ENCODE peak calls at places on chromosomes 16 and 17, in four cellular contexts. F, L, T and S are unnamed samples.

GRCh38 chr17:75048396-75048933 is 1.4 kb downstream of the KCTD2 start:
- DNase-seq in F (no peak), L (no peak), T (no peak), S (no peak)

GRCh38 chr17:47265983-47266541 is 12.4 kb downstream of the ITGB3 start:
- DNase-seq in F (peak), L (no peak), T (peak), S (peak)

GRCh38 chr17:81480140-81480917 is 32.3 kb downstream of the ACTG1 start:
- DNase-seq in F (peak), L (no peak), T (no peak), S (peak)

GRCh38 chr17:2295575-2295974 is 8.0 kb downstream of the SMG6 start:
- DNase-seq in F (no peak), L (no peak), T (no peak), S (no peak)

GRCh38 chr17:73420897-73421296 is 109.1 kb upstream of the CDC42EP4 start:
- DNase-seq in F (peak), L (no peak), T (peak), S (peak)

GRCh38 chr17:68057531-68057952 is 22.0 kb downstream of the KPNA2 start:
- DNase-seq in F (peak), L (peak), T (no peak), S (peak)

GRCh38 chr16:25501530-25502255 is 190.1 kb upstream of the HS3ST4 start:
- DNase-seq in F (no peak), L (no peak), T (no peak), S (no peak)

GRCh38 chr16:83852774-83853173 is 45.0 kb downstream of the HSBP1 start:
- DNase-seq in F (no peak), L (no peak), T (no peak), S (no peak)

GRCh38 chr16:79286646-79287423 is 313.7 kb downstream of the MAF start:
- DNase-seq in F (no peak), L (peak), T (no peak), S (no peak)

GRCh38 chr17:37736428-37736827 is 8.4 kb downstream of the HNF1B start:
- DNase-seq in F (no peak), L (no peak), T (no peak), S (no peak)

GRCh38 chr16:88558457-88559442 is 11.5 kb upstream of the ZC3H18 start:
- DNase-seq in F (peak), L (peak), T (peak), S (peak)

GRCh38 chr17:42133461-42134041 is 10.9 kb downstream of the HSPB9 start:
- DNase-seq in F (no peak), L (no peak), T (no peak), S (no peak)

GRCh38 chr17:42131232-42131631 is 8.6 kb downstream of the HSPB9 start:
- DNase-seq in F (no peak), L (no peak), T (no peak), S (no peak)

GRCh38 chr17:42132941-42133340 is 10.3 kb downstream of the HSPB9 start:
- DNase-seq in F (no peak), L (no peak), T (no peak), S (no peak)

GRCh38 chr17:42130310-42130936 is 7.8 kb downstream of the HSPB9 start:
- DNase-seq in F (no peak), L (no peak), T (no peak), S (no peak)

DNA sequence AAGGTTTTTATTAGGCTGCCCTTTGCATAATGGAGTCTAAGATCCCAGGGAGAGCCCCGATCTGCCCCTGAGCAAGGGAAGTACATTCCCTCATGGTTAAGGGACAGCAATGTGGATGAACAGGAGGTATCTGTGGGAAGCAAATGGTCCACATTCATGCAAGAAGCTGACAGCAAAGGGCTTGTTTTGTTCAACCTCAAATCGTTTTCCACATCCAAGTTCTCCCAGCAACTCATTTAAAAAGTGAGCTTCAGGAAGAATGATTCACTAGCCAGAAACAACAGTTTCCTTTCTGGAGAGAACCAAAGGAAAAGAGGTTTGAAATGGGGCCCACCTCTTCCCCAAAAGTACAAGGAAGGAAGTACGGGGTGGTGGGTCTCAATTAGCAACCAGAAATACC is 9.4 kb downstream of the HSPB9 start:
- DNase-seq in F (no peak), L (no peak), T (no peak), S (no peak)
- TF ChIP-seq HMGXB4 in F (no peak), L (no peak), T (no peak), S (no peak)

GRCh38 chr17:29570521-29570920 is 2.0 kb downstream of the TP53I13 start:
- DNase-seq in F (no peak), L (no peak), T (no peak), S (no peak)
- TF ChIP-seq HMGXB4 in F (no peak), L (no peak), T (no peak), S (no peak)

DNA sequence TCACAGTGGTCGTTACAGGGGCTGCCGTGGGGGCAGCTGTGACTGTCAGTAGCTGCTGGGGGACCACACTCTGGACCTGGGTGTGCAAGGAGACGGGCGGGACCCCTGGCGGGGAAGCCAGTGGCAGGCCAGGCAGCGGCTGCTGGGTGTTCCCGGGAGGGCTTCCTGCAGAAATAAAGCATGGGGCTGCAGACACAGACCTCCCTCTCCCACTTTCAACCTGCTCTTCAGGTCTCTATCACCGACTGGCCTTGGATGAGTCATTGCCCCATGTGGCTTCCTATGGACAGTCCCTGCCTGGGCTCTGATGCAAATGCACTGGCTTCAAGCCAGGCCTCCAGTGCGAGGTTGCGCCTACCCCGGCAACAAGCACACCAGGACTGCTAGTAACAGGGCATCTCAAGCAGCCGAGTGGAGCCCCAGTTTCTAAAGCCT is 17.2 kb downstream of the SREBF1 start:
- DNase-seq in F (peak), L (no peak), T (peak), S (peak)
- TF ChIP-seq HMGXB4 in F (no peak), L (no peak), T (no peak), S (no peak)

GRCh38 chr17:76710863-76711611 is at the start of gene MXRA7:
- DNase-seq in F (peak), L (peak), T (no peak), S (peak)
- TF ChIP-seq HMGXB4 in F (no peak), L (no peak), T (peak), S (no peak)

GRCh38 chr16:56298948-56299602 is 107.8 kb downstream of the GNAO1 start:
- DNase-seq in F (no peak), L (no peak), T (no peak), S (no peak)
- TF ChIP-seq HMGXB4 in F (no peak), L (no peak), T (no peak), S (no peak)

GRCh38 chr17:10058924-10059683 is 139.3 kb downstream of the GAS7 start:
- DNase-seq in F (no peak), L (no peak), T (no peak), S (no peak)

GRCh38 chr17:10060526-10060925 is 137.9 kb downstream of the GAS7 start:
- DNase-seq in F (no peak), L (no peak), T (no peak), S (no peak)

GRCh38 chr17:10061131-10061581 is 137.2 kb downstream of the GAS7 start:
- DNase-seq in F (no peak), L (no peak), T (no peak), S (no peak)

GRCh38 chr17:10062757-10063385 is 135.5 kb downstream of the GAS7 start:
- DNase-seq in F (no peak), L (no peak), T (no peak), S (no peak)

GRCh38 chr17:10059684-10060211 is 138.7 kb downstream of the GAS7 start:
- DNase-seq in F (no peak), L (no peak), T (no peak), S (no peak)
- TF ChIP-seq HMGXB4 in F (no peak), L (no peak), T (no peak), S (no peak)

DNA sequence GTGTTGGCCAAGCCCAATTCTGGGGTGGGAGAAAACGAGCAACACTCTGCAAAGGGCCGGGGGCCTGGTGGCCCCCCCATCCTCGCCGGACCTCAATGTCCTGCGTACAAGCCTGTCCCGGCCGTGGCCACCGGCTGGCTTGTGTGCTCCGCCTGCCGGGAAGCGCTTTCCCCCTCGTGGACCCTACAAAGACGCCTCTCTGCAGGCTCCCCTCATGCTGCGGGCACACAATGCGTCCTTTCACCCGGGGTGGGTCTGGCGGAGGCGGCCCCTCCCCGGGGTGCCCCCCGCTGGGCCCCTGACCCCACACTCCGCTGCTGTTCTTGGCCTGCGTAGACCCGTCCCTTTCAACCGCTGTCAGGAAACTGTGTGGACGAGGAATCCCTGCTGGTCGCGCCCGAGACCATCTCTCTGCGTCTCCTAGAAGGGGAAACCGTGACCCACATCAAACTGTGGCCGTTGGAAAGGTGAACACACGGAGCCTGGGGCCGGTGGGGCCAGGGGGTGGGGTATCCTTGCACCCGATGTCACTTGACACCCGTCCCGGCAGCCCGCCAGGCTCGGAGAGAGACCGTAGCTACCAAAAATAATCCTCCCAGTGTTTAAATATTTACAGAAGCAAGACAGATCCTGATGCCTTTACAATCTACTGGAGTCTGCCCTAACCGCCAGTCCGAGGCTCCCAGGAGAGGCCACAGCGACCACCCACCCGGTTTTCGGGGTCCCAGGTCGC is 43.6 kb downstream of the TBC1D16 start:
- DNase-seq in F (no peak), L (no peak), T (peak), S (peak)
- TF ChIP-seq HMGXB4 in F (no peak), L (no peak), T (peak), S (no peak)

GRCh38 chr17:34658796-34659195 is 79.4 kb downstream of the TMEM132E start:
- DNase-seq in F (no peak), L (no peak), T (no peak), S (no peak)
- TF ChIP-seq HMGXB4 in F (no peak), L (no peak), T (no peak), S (no peak)

GRCh38 chr17:35878361-35878760 is 1.8 kb downstream of the CCL5 start:
- DNase-seq in F (no peak), L (no peak), T (no peak), S (no peak)
- TF ChIP-seq HMGXB4 in F (no peak), L (no peak), T (no peak), S (no peak)

GRCh38 chr16:8587065-8587464 is 3.2 kb downstream of the TMEM114 start:
- DNase-seq in F (no peak), L (no peak), T (no peak), S (no peak)
- TF ChIP-seq HMGXB4 in F (no peak), L (no peak), T (no peak), S (no peak)